ENCODE peak calls at places on chromosomes 7 and 10, in six cellular contexts. T is ovary, O is tibial nerve, B is dorsolateral prefrontal cortex, J is A549, N is breast epithelium. Z is an unnamed sample.

GRCh38 chr10:5666324-5667220 is at the start of gene ASB13:
- DNase-seq in T (peak), N (no peak), O (no peak), B (peak), J (peak), Z (no peak)

GRCh38 chr7:157570531-157571200 is 233.9 kb downstream of the DNAJB6 start:
- DNase-seq in T (no peak), J (no peak), O (no peak), N (no peak), B (no peak), Z (no peak)

GRCh38 chr10:92753865-92754264 is 64.1 kb downstream of the HHEX start:
- DNase-seq in B (no peak), T (no peak), N (no peak), O (no peak), J (no peak), Z (no peak)

GRCh38 chr7:144098776-144099175 is 10.6 kb upstream of the OR2A2 start:
- DNase-seq in N (no peak), T (no peak), O (no peak), B (no peak), J (no peak), Z (no peak)

GRCh38 chr10:28135258-28135657 is 136.4 kb upstream of the ODAD2 start:
- DNase-seq in N (no peak), B (no peak), T (no peak), J (no peak), O (no peak), Z (no peak)

GRCh38 chr10:56487746-56488145 is 126.7 kb upstream of the ZWINT start:
- DNase-seq in B (no peak), O (no peak), T (no peak), J (no peak), N (no peak), Z (no peak)

GRCh38 chr7:100211342-100211780 is 8.4 kb upstream of the PVRIG start:
- DNase-seq in J (no peak), T (peak), O (no peak), B (no peak), N (no peak), Z (peak)

GRCh38 chr7:4265676-4266075 is 416.4 kb upstream of the FOXK1 start:
- DNase-seq in T (no peak), N (no peak), O (no peak), B (no peak), J (no peak), Z (no peak)

GRCh38 chr10:91536790-91537189 is 96.1 kb downstream of the PPP1R3C start:
- DNase-seq in B (no peak), J (no peak), T (no peak), N (no peak), O (no peak), Z (no peak)

GRCh38 chr10:79092292-79092896 is 23.6 kb downstream of the ZMIZ1 start:
- DNase-seq in T (no peak), O (no peak), B (no peak), N (no peak), J (no peak), Z (no peak)

GRCh38 chr7:55122263-55122662 is 103.4 kb downstream of the EGFR start:
- DNase-seq in T (no peak), N (no peak), J (no peak), B (no peak), O (no peak), Z (no peak)

GRCh38 chr10:107163904-107164861 is at the start of gene SORCS1:
- DNase-seq in O (no peak), J (no peak), T (peak), B (peak), N (no peak), Z (no peak)

GRCh38 chr7:40711706-40712105 is 576.9 kb downstream of the SUGCT start:
- DNase-seq in O (no peak), B (no peak), J (no peak), T (no peak), N (no peak), Z (no peak)

GRCh38 chr10:103498936-103499638 is 5.6 kb downstream of the NEURL1 start:
- DNase-seq in N (no peak), T (no peak), J (no peak), O (no peak), B (no peak), Z (no peak)

GRCh38 chr10:31866118-31866670 is 62.4 kb downstream of the ARHGAP12 start:
- DNase-seq in B (no peak), N (no peak), O (no peak), J (peak), T (no peak), Z (no peak)

GRCh38 chr7:509426-509825 is 10.2 kb downstream of the PDGFA start:
- DNase-seq in O (no peak), N (no peak), T (no peak), B (no peak), J (no peak), Z (peak)

GRCh38 chr7:12771378-12771877 is 84.0 kb downstream of the ARL4A start:
- DNase-seq in N (no peak), T (no peak), J (no peak), B (no peak), O (no peak), Z (no peak)

DNA sequence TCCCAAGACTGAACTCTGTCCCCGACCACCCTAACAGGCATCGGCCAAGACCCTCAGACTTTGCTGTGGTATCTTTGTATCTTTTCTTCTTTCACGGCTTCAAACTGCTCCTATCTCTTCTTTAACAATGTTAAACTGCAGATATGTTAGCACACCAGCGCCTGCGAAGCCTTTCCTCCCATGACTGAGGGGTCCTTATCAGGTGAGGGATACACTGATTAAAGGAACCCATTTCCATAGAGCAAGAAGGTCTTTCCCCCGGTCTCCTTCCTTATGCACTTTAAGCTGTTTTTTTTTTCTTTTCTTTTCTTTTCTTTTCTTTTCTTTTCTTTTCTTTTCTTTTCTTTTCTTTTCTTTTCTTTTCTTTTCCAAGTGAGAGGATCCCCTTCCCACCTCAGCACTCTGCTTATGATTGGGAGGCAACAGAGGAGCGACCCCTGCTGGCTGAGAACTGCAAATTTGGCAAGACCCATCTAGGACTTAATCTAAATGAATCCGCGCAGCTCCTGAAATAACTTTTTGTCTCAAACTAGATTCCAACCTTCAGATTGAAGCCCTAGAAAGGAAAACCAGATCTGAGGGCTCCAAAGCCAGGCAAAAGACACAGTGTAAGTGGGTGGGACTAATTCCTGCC is 109.9 kb downstream of the ITGB8 start:
- DNase-seq in N (no peak), O (no peak), B (no peak), J (peak), T (no peak), Z (no peak)
- TF ChIP-seq CTCF in N (no peak), O (no peak), B (peak), J (peak), T (no peak), Z (no peak)

GRCh38 chr10:124339951-124340760 is 78.6 kb downstream of the OAT start:
- DNase-seq in J (peak), B (peak), O (no peak), N (no peak), T (peak), Z (no peak)
- H3K27ac ChIP-seq in J (no peak), B (no peak), O (no peak), N (no peak), T (no peak), Z (no peak)

DNA sequence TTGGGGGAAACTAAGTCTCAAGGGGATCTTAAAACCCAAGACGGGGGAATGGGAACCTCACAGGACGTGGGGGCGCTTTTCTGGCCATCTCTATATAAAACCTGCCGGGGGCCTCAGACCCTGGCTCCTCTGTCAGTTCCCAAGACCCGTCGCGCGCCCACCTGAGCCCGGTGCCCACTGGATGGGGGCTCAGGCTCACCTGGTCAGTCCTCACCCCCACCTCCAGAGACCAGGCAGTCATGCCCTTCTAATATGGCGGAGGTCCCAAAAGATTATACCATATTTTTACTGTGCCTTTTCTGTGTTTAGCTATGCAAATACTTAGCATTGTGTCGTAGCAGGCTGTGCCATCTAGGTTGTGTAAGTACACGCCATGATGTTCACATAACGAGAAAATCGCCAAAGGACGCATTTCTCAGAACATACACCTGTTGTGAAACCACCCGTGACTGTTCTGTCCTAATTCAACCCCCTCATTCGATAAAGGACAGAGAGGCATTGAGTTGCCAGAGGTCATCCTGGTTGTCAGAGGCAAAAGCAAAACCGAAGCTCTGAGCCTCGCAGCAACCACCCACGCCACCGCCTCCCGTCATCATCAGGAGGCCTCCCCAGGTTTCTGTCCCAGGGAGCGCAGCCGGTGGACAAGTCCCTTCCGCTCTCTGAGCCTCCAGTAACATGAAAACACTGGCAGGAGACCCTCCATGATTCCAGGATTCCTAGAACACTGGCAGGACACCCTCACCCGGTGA is 28.9 kb downstream of the OAT start:
- DNase-seq in T (no peak), O (no peak), J (no peak), N (no peak), B (no peak), Z (no peak)
- H3K4me3 ChIP-seq in T (no peak), O (no peak), J (peak), N (peak), B (peak), Z (peak)

GRCh38 chr10:13536674-13537366 is 8.0 kb upstream of the BEND7 start:
- DNase-seq in J (peak), T (no peak), N (no peak), O (no peak), B (no peak), Z (no peak)
- TF ChIP-seq CTCF in J (peak), T (no peak), N (no peak), O (peak), B (peak), Z (no peak)

DNA sequence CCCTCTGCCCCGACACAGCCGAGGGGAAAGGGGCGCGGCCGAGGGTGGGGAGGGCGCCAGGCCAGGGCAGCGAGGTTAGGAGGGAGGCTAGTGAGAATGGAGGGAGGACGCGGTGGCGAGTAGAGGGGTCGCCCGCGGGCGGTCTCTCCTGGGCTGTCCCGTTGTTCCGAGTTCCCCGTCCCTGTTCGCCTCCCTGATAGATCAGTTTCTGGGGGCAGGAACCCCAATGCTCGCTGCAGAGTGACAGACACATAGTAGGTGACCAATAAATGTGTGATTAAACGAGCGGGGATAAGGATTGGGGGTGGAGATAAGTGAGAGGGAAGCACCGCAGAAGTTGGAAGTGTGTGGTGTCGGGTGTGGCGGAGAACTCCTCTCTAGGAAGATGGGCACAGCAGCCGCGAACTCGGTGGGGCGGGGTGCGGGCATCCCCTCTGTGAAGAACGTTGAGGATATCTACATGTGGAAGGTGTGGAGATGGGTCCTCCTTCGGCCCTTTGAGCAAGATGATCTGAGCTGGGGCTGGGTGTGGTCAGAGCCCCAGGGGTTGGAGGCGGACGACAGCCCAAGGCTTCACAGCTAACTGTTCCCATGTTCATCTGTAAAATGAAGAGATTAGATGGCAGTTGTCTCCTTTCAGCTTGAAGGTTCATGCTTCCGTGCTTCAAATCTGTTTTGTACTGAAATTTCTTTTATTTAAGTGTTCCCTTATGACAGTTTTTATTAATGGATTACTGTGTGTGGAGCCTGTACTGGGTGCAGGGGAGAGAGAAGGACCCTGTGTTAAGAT is 655 bp downstream of the ZNF775 start:
- DNase-seq in N (no peak), O (no peak), B (no peak), J (peak), T (no peak), Z (no peak)
- H3K27ac ChIP-seq in N (peak), O (peak), B (peak), J (peak), T (peak), Z (peak)